ENCODE peak calls at places on chromosomes 2 and 18, in five cellular contexts. P is GOT3; Y is transverse colon; M is right cardiac atrium; L is central memory CD4-positive, alpha-beta T cell. Q is an unnamed sample.

GRCh38 chr2:20052229-20052871 is 922 bp upstream of the LAPTM4A start:
- DNase-seq in L (no peak), M (no peak), Y (no peak), P (no peak), Q (no peak)

GRCh38 chr18:24797987-24798386 is 337.6 kb downstream of the HRH4 start:
- DNase-seq in Y (no peak), L (no peak), M (no peak), P (no peak), Q (no peak)

GRCh38 chr18:9328776-9329175 is 5.8 kb upstream of the TWSG1 start:
- DNase-seq in M (no peak), P (no peak), L (no peak), Y (no peak), Q (no peak)

GRCh38 chr2:189147361-189147760 is 32.2 kb downstream of the COL5A2 start:
- DNase-seq in M (no peak), P (no peak), Y (no peak), L (no peak), Q (no peak)

GRCh38 chr2:10613263-10613662 is 76.5 kb downstream of the NOL10 start:
- DNase-seq in Y (no peak), M (no peak), L (no peak), P (no peak), Q (no peak)

GRCh38 chr18:44579745-44580144 is 100.9 kb upstream of the SETBP1 start:
- DNase-seq in M (no peak), L (no peak), P (no peak), Y (no peak), Q (no peak)

GRCh38 chr2:216792222-216793001 is 67.5 kb downstream of the TNP1 start:
- DNase-seq in P (no peak), Y (no peak), M (peak), L (no peak), Q (peak)

GRCh38 chr2:19868705-19869550 is 32.9 kb downstream of the TTC32 start:
- DNase-seq in Y (peak), P (no peak), L (peak), M (peak), Q (peak)

GRCh38 chr2:15169326-15170038 is 391.7 kb downstream of the NBAS start:
- DNase-seq in Y (no peak), L (no peak), P (no peak), M (peak), Q (no peak)

GRCh38 chr2:67514515-67514914 is 117.4 kb downstream of the ETAA1 start:
- DNase-seq in Y (no peak), L (no peak), M (no peak), P (no peak), Q (no peak)

GRCh38 chr2:49186050-49186648 is 31.8 kb upstream of the FSHR start:
- DNase-seq in M (no peak), L (no peak), Y (no peak), P (no peak), Q (no peak)

GRCh38 chr2:171557363-171557762 is 35.1 kb downstream of the CYBRD1 start:
- DNase-seq in P (no peak), Y (no peak), M (no peak), L (no peak), Q (no peak)

GRCh38 chr2:147863835-147864234 is 19.0 kb downstream of the ACVR2A start:
- DNase-seq in L (no peak), P (no peak), M (no peak), Y (no peak), Q (no peak)

GRCh38 chr2:144583741-144584453 is 64.0 kb upstream of the ZEB2 start:
- DNase-seq in M (no peak), Y (no peak), L (no peak), P (no peak), Q (no peak)

GRCh38 chr2:1675633-1676032 is 68.7 kb downstream of the PXDN start:
- DNase-seq in M (no peak), P (peak), L (no peak), Y (peak), Q (no peak)

GRCh38 chr2:174901075-174901474 is 104.1 kb downstream of the CHN1 start:
- DNase-seq in P (no peak), L (peak), Y (no peak), M (peak), Q (no peak)

GRCh38 chr18:31648966-31649429 is 35.4 kb downstream of the B4GALT6 start:
- DNase-seq in M (no peak), P (no peak), L (no peak), Y (no peak), Q (no peak)

GRCh38 chr2:135969655-135970387 is 15.6 kb downstream of the DARS1 start:
- DNase-seq in P (no peak), L (no peak), Y (no peak), M (no peak), Q (no peak)

GRCh38 chr18:5197032-5197434 is at the start of gene AKAIN1:
- DNase-seq in Y (peak), M (peak), L (no peak), P (no peak), Q (peak)

GRCh38 chr18:58135806-58136331 is 91.8 kb downstream of the NEDD4L start:
- DNase-seq in M (peak), P (no peak), L (peak), Y (peak), Q (no peak)

GRCh38 chr2:35989040-35989439 is 366.5 kb upstream of the CRIM1 start:
- DNase-seq in M (no peak), P (no peak), L (no peak), Y (no peak), Q (no peak)

GRCh38 chr2:107585851-107586250 is 240.8 kb upstream of the RGPD4 start:
- DNase-seq in L (no peak), P (no peak), M (no peak), Y (no peak), Q (no peak)

GRCh38 chr18:7579923-7580542 is 12.9 kb downstream of the PTPRM start:
- DNase-seq in P (no peak), Y (no peak), M (no peak), L (no peak), Q (no peak)

GRCh38 chr18:3816601-3817363 is 366.8 kb downstream of the TGIF1 start:
- DNase-seq in M (no peak), Y (no peak), P (no peak), L (no peak), Q (no peak)

GRCh38 chr2:175168564-175168945 is 552 bp upstream of the ATF2 start:
- DNase-seq in L (no peak), M (no peak), P (no peak), Y (no peak), Q (no peak)

GRCh38 chr2:189613650-189614420 is 33.2 kb upstream of the SLC40A1 start:
- DNase-seq in P (no peak), M (peak), L (no peak), Y (no peak), Q (no peak)

GRCh38 chr2:226673314-226673723 is 126.3 kb downstream of the IRS1 start:
- DNase-seq in M (peak), Y (peak), L (no peak), P (no peak), Q (no peak)

GRCh38 chr2:223477318-223477717 is 124.8 kb downstream of the SCG2 start:
- DNase-seq in P (no peak), Y (no peak), L (no peak), M (no peak), Q (no peak)

GRCh38 chr2:5365871-5366461 is 326.2 kb upstream of the SOX11 start:
- DNase-seq in L (no peak), M (peak), P (no peak), Y (peak), Q (no peak)